ENCODE peak calls at places on chromosomes 6 and 20, in seven cellular contexts. One of them, this sample, is unnamed. For H3K4me1, the result is how much of the 10 kb centered on the place peaks cover.

GRCh38 chr20:58852559-58853271 is at the start of gene GNAS:
- DNase-seq in SK-N-SH: peak
- DNase-seq in HepG2: peak
- DNase-seq in K562: peak
- DNase-seq in HCT116: no peak
- DNase-seq in H1: peak
- DNase-seq in GM12878: no peak
- DNase-seq in this sample: peak

GRCh38 chr20:48632825-48633619 is 194.8 kb downstream of the PREX1 start:
- DNase-seq in SK-N-SH: peak
- DNase-seq in HCT116: no peak
- DNase-seq in HepG2: no peak
- DNase-seq in H1: no peak
- DNase-seq in K562: no peak
- DNase-seq in GM12878: no peak
- DNase-seq in this sample: no peak

GRCh38 chr20:37328149-37328945 is 17.6 kb upstream of the SRC start:
- DNase-seq in SK-N-SH: no peak
- DNase-seq in K562: no peak
- DNase-seq in H1: no peak
- DNase-seq in HCT116: no peak
- DNase-seq in GM12878: no peak
- DNase-seq in HepG2: no peak
- DNase-seq in this sample: no peak

GRCh38 chr6:49550413-49551125 is at the start of gene C6orf141:
- DNase-seq in GM12878: no peak
- DNase-seq in K562: no peak
- DNase-seq in SK-N-SH: peak
- DNase-seq in H1: peak
- DNase-seq in HCT116: peak
- DNase-seq in HepG2: no peak
- DNase-seq in this sample: peak

GRCh38 chr20:50088022-50088421 is 24.9 kb downstream of the UBE2V1 start:
- DNase-seq in HepG2: no peak
- DNase-seq in HCT116: no peak
- DNase-seq in GM12878: no peak
- DNase-seq in H1: no peak
- DNase-seq in K562: no peak
- DNase-seq in SK-N-SH: no peak
- DNase-seq in this sample: no peak

GRCh38 chr6:26017567-26017966 is 55.0 kb downstream of the TRIM38 start:
- DNase-seq in HCT116: no peak
- DNase-seq in H1: no peak
- DNase-seq in GM12878: no peak
- DNase-seq in HepG2: no peak
- DNase-seq in K562: no peak
- DNase-seq in SK-N-SH: no peak
- DNase-seq in this sample: no peak

GRCh38 chr6:150924808-150925654 is 59.5 kb downstream of the MTHFD1L start:
- DNase-seq in K562: no peak
- DNase-seq in SK-N-SH: no peak
- DNase-seq in HCT116: no peak
- DNase-seq in H1: no peak
- DNase-seq in HepG2: no peak
- DNase-seq in GM12878: no peak
- DNase-seq in this sample: no peak

GRCh38 chr6:24228681-24229255 is 102.8 kb downstream of the NRSN1 start:
- DNase-seq in GM12878: no peak
- DNase-seq in SK-N-SH: no peak
- DNase-seq in HepG2: peak
- DNase-seq in K562: peak
- DNase-seq in HCT116: no peak
- DNase-seq in H1: no peak
- DNase-seq in this sample: no peak

GRCh38 chr6:144595266-144595665 is 310.1 kb downstream of the UTRN start:
- DNase-seq in HepG2: no peak
- DNase-seq in K562: no peak
- DNase-seq in GM12878: no peak
- DNase-seq in HCT116: no peak
- DNase-seq in SK-N-SH: no peak
- DNase-seq in H1: no peak
- DNase-seq in this sample: no peak

GRCh38 chr6:63709148-63709547 is 73.5 kb downstream of the PHF3 start:
- DNase-seq in SK-N-SH: no peak
- DNase-seq in GM12878: no peak
- DNase-seq in HCT116: no peak
- DNase-seq in HepG2: peak
- DNase-seq in K562: no peak
- DNase-seq in H1: no peak
- DNase-seq in this sample: no peak

GRCh38 chr6:168650686-168651085 is 209.7 kb downstream of the SMOC2 start:
- DNase-seq in K562: no peak
- DNase-seq in HepG2: no peak
- DNase-seq in GM12878: no peak
- DNase-seq in HCT116: no peak
- DNase-seq in SK-N-SH: no peak
- DNase-seq in H1: no peak
- DNase-seq in this sample: no peak

GRCh38 chr20:39264506-39265172 is 302.5 kb downstream of the DHX35 start:
- DNase-seq in SK-N-SH: peak
- DNase-seq in HepG2: peak
- DNase-seq in GM12878: no peak
- DNase-seq in H1: peak
- DNase-seq in K562: peak
- DNase-seq in HCT116: peak
- DNase-seq in this sample: peak

DNA sequence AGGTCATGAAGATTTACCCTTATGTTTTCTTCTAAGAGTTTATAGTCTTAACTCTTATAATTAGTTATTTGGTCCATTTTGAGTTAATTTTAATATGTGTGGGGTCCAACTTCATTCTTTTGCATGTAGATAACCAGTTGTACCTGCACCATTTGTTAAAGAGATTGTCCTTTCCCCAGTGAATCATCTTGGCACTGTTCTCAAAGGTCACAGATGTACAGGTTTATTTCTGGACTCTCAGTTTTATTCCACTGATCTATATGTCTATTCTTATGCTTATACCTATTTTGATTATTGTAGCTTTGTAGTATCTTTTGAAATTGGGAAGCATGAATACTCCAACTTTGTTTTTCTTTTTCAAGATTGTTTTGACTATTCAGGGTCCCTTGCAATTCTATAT is 44.1 kb downstream of the ZHX3 start:
- DNase-seq in HepG2: no peak
- DNase-seq in H1: no peak
- DNase-seq in SK-N-SH: no peak
- DNase-seq in HCT116: no peak
- DNase-seq in K562: no peak
- DNase-seq in GM12878: no peak
- DNase-seq in this sample: no peak
- H3K4me1 ChIP-seq in HepG2: under half
- H3K4me1 ChIP-seq in H1: under half
- H3K4me1 ChIP-seq in SK-N-SH: under half
- H3K4me1 ChIP-seq in HCT116: under half
- H3K4me1 ChIP-seq in K562: under half
- H3K4me1 ChIP-seq in GM12878: under half
- H3K4me1 ChIP-seq in this sample: under half

GRCh38 chr20:57392512-57393271 is 1.5 kb downstream of the RBM38 start:
- DNase-seq in SK-N-SH: no peak
- DNase-seq in GM12878: no peak
- DNase-seq in HepG2: no peak
- DNase-seq in H1: no peak
- DNase-seq in HCT116: no peak
- DNase-seq in K562: peak
- DNase-seq in this sample: no peak
- TF ChIP-seq YY1 in SK-N-SH: no peak
- TF ChIP-seq YY1 in GM12878: no peak
- TF ChIP-seq YY1 in HepG2: no peak
- TF ChIP-seq YY1 in H1: no peak
- TF ChIP-seq YY1 in HCT116: no peak
- TF ChIP-seq YY1 in K562: no peak
- TF ChIP-seq YY1 in this sample: no peak

DNA sequence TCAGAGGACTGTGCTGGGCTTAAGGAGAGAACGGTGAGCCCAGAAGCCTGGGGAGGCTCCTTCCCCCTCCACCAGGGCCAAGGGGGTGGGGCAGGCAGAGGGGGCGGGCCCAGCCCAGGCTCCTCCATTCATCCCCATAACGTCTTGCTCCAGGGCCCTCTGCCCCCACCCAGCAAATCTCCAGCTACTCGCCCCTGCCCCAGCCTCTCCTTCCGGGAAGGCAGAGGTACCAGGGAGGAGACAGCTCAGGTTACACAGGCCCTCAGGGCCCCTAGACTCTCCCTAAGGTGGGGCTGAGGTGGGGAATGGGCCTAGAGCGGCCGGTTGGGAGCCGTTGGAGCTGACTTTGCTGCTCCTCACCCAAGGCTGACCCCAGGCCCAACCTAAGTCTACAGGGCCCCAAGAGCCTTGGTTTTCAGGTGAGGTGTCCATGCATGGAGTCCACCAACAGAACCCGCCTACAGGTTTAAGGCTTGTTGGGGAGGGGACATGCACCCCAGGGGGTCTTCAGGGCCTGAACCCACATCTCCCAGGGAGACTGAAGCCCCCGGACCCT is 1.2 kb downstream of the LAMA5 start:
- DNase-seq in K562: peak
- DNase-seq in HCT116: no peak
- DNase-seq in GM12878: no peak
- DNase-seq in H1: no peak
- DNase-seq in HepG2: no peak
- DNase-seq in SK-N-SH: no peak
- DNase-seq in this sample: no peak
- H3K4me1 ChIP-seq in K562: half or more
- H3K4me1 ChIP-seq in HCT116: half or more
- H3K4me1 ChIP-seq in GM12878: under half
- H3K4me1 ChIP-seq in H1: half or more
- H3K4me1 ChIP-seq in HepG2: half or more
- H3K4me1 ChIP-seq in SK-N-SH: half or more
- H3K4me1 ChIP-seq in this sample: half or more

GRCh38 chr20:23782366-23782983 is 31.7 kb upstream of the CST1 start:
- DNase-seq in HepG2: no peak
- DNase-seq in SK-N-SH: peak
- DNase-seq in HCT116: no peak
- DNase-seq in GM12878: no peak
- DNase-seq in H1: peak
- DNase-seq in K562: peak
- DNase-seq in this sample: no peak
- TF ChIP-seq YY1 in HepG2: no peak
- TF ChIP-seq YY1 in SK-N-SH: no peak
- TF ChIP-seq YY1 in HCT116: no peak
- TF ChIP-seq YY1 in GM12878: no peak
- TF ChIP-seq YY1 in H1: no peak
- TF ChIP-seq YY1 in K562: no peak
- TF ChIP-seq YY1 in this sample: no peak

DNA sequence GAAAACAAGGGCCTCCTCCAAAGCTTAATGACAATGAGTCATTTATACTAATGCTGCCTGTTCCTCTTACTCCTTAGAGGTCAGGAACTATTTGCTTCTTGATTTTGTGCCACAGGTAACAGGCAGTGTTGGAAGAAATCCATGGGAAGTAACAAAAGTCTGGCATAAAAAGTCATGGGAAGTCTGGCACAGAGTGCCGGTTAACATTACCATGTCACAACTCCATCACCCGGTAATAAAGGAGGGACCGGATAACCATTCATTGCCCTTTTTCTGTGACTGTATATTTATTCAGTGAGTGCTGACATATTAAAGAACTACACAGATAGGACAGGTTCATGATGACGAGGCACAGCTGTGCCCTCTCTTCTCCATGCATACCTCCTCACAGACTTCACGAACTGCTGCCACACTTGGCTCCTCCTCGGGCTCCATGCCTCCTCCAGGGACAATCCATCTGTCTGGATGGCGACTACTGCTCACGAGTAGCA is 50.9 kb downstream of the NUDT3 start:
- DNase-seq in HepG2: no peak
- DNase-seq in HCT116: no peak
- DNase-seq in GM12878: no peak
- DNase-seq in H1: no peak
- DNase-seq in K562: no peak
- DNase-seq in SK-N-SH: no peak
- DNase-seq in this sample: no peak
- H3K4me1 ChIP-seq in HepG2: under half
- H3K4me1 ChIP-seq in HCT116: under half
- H3K4me1 ChIP-seq in GM12878: under half
- H3K4me1 ChIP-seq in H1: under half
- H3K4me1 ChIP-seq in K562: under half
- H3K4me1 ChIP-seq in SK-N-SH: under half
- H3K4me1 ChIP-seq in this sample: under half

GRCh38 chr6:1913572-1913971 is 303.9 kb downstream of the FOXC1 start:
- DNase-seq in HCT116: no peak
- DNase-seq in SK-N-SH: no peak
- DNase-seq in GM12878: no peak
- DNase-seq in K562: no peak
- DNase-seq in HepG2: no peak
- DNase-seq in H1: no peak
- DNase-seq in this sample: no peak

GRCh38 chr6:1908784-1909183 is 299.1 kb downstream of the FOXC1 start:
- DNase-seq in SK-N-SH: no peak
- DNase-seq in HCT116: no peak
- DNase-seq in K562: no peak
- DNase-seq in HepG2: no peak
- DNase-seq in GM12878: no peak
- DNase-seq in H1: no peak
- DNase-seq in this sample: no peak

GRCh38 chr6:1912731-1913130 is 303.0 kb downstream of the FOXC1 start:
- DNase-seq in HepG2: no peak
- DNase-seq in SK-N-SH: no peak
- DNase-seq in K562: no peak
- DNase-seq in H1: no peak
- DNase-seq in HCT116: no peak
- DNase-seq in GM12878: no peak
- DNase-seq in this sample: no peak

GRCh38 chr6:1911476-1911875 is 301.8 kb downstream of the FOXC1 start:
- DNase-seq in H1: no peak
- DNase-seq in SK-N-SH: no peak
- DNase-seq in K562: no peak
- DNase-seq in HepG2: no peak
- DNase-seq in HCT116: no peak
- DNase-seq in GM12878: no peak
- DNase-seq in this sample: no peak

GRCh38 chr6:1910621-1911407 is 301.1 kb downstream of the FOXC1 start:
- DNase-seq in SK-N-SH: no peak
- DNase-seq in K562: no peak
- DNase-seq in HepG2: no peak
- DNase-seq in H1: no peak
- DNase-seq in GM12878: no peak
- DNase-seq in HCT116: no peak
- DNase-seq in this sample: no peak
- TF ChIP-seq YY1 in SK-N-SH: no peak
- TF ChIP-seq YY1 in K562: no peak
- TF ChIP-seq YY1 in HepG2: no peak
- TF ChIP-seq YY1 in H1: no peak
- TF ChIP-seq YY1 in GM12878: no peak
- TF ChIP-seq YY1 in HCT116: no peak
- TF ChIP-seq YY1 in this sample: no peak

GRCh38 chr6:118558811-118559217 is 10.7 kb downstream of the PLN start:
- DNase-seq in K562: no peak
- DNase-seq in SK-N-SH: no peak
- DNase-seq in HCT116: no peak
- DNase-seq in H1: no peak
- DNase-seq in HepG2: no peak
- DNase-seq in GM12878: no peak
- DNase-seq in this sample: no peak
- H3K4me1 ChIP-seq in K562: under half
- H3K4me1 ChIP-seq in SK-N-SH: under half
- H3K4me1 ChIP-seq in HCT116: under half
- H3K4me1 ChIP-seq in H1: under half
- H3K4me1 ChIP-seq in HepG2: under half
- H3K4me1 ChIP-seq in GM12878: under half
- H3K4me1 ChIP-seq in this sample: under half

This sample was measured in NT2/D1.